ENCODE peak calls at places on chromosomes 6 and 20, in ten cellular contexts. M is left ventricle myocardium inferior, T is endodermal cell, Y is cardiac muscle cell, B is SJSA1, R is MM.1S, V is Panc1, Z is BE2C, O is GM23248, L is T-helper 17 cell. E is an unnamed sample.
A peak's percentile ranks its signal among the peaks of the same experiment; 100 is the strongest.

GRCh38 chr6:64680446-64680845 is 1026.6 kb downstream of the EYS start:
- DNase-seq in T (no peak), V (no peak), B (no peak), L (no peak), Z (no peak), M (no peak), O (no peak), Y (peak; percentile 43), R (no peak), E (no peak)

GRCh38 chr6:26097268-26097875 is 10.1 kb downstream of the HFE start:
- DNase-seq in L (peak; percentile 35), Z (peak; percentile 66), O (peak; percentile 83), R (peak; percentile 50), B (peak; percentile 56), M (no peak), V (no peak), Y (peak; percentile 78), T (peak; percentile 88), E (no peak)

GRCh38 chr6:52595000-52595795 is 18.3 kb upstream of the TRAM2 start:
- DNase-seq in V (no peak), M (peak; percentile 34), O (peak; percentile 94), T (peak; percentile 62), L (no peak), R (no peak), B (peak; percentile 85), Y (peak; percentile 92), Z (peak; percentile 74), E (no peak)

GRCh38 chr6:39251406-39251805 is 22.1 kb upstream of the KCNK5 start:
- DNase-seq in L (no peak), V (no peak), R (no peak), O (no peak), B (no peak), T (no peak), Z (no peak), M (no peak), Y (no peak), E (no peak)

GRCh38 chr6:127690092-127690491 is 113.1 kb downstream of the C6orf58 start:
- DNase-seq in O (peak; percentile 53), Z (no peak), B (no peak), Y (peak; percentile 42), L (no peak), V (no peak), R (no peak), M (no peak), T (no peak), E (no peak)

GRCh38 chr6:17869753-17870050 is 117.7 kb downstream of the KIF13A start:
- DNase-seq in B (no peak), V (no peak), O (no peak), M (no peak), Z (no peak), Y (no peak), L (no peak), R (no peak), T (no peak), E (no peak)

GRCh38 chr6:31474871-31475286 is 23.1 kb upstream of the MICB start:
- DNase-seq in B (no peak), R (no peak), Y (no peak), T (peak; percentile 80), L (no peak), O (no peak), M (no peak), Z (peak; percentile 47), V (no peak), E (no peak)

GRCh38 chr6:149499066-149499465 is 14.3 kb upstream of the ZC3H12D start:
- DNase-seq in T (no peak), B (peak; percentile 61), Y (peak; percentile 90), Z (no peak), V (peak; percentile 60), M (no peak), L (no peak), R (no peak), O (peak; percentile 76), E (no peak)

GRCh38 chr20:55153321-55153720 is 677.9 kb downstream of the DOK5 start:
- DNase-seq in O (no peak), Y (no peak), T (no peak), Z (no peak), R (no peak), V (no peak), L (no peak), M (no peak), B (no peak), E (no peak)

GRCh38 chr6:42745083-42745637 is 743 bp downstream of the TBCC start:
- DNase-seq in Z (peak; percentile 23), V (no peak), R (peak; percentile 50), M (no peak), T (peak; percentile 71), L (peak; percentile 14), Y (peak; percentile 27), B (no peak), O (peak; percentile 61), E (no peak)

GRCh38 chr20:43507150-43508080 is at the start of gene L3MBTL1:
- DNase-seq in B (no peak), Z (peak; percentile 67), O (peak; percentile 49), Y (peak; percentile 59), L (no peak), V (no peak), R (peak; percentile 23), M (peak; percentile 50), T (peak; percentile 90), E (peak; percentile 84)

GRCh38 chr20:3922223-3922982 is 33.2 kb downstream of the PANK2 start:
- DNase-seq in Y (no peak), M (no peak), T (no peak), L (no peak), B (no peak), O (no peak), Z (no peak), V (no peak), R (no peak), E (no peak)

GRCh38 chr20:728022-728944 is 40.0 kb downstream of the SLC52A3 start:
- DNase-seq in R (no peak), B (peak; percentile 15), M (peak; percentile 59), O (peak; percentile 62), V (peak; percentile 17), Y (peak; percentile 44), T (peak; percentile 95), Z (peak; percentile 77), L (no peak), E (peak; percentile 76)

GRCh38 chr6:10655508-10656055 is 38.8 kb downstream of the C6orf52 start:
- DNase-seq in L (no peak), V (no peak), Y (no peak), Z (no peak), O (no peak), B (no peak), M (no peak), R (no peak), T (no peak), E (no peak)

GRCh38 chr6:101086473-101086872 is 205.3 kb upstream of the ASCC3 start:
- DNase-seq in V (no peak), B (no peak), M (no peak), R (no peak), T (peak; percentile 69), L (no peak), O (no peak), Z (no peak), Y (no peak), E (no peak)

GRCh38 chr6:109252261-109253041 is 129.8 kb downstream of the CD164 start:
- DNase-seq in V (no peak), L (no peak), B (no peak), T (no peak), Y (no peak), M (no peak), Z (no peak), O (no peak), R (no peak), E (no peak)

GRCh38 chr6:158259136-158259535 is 53.1 kb upstream of the TULP4 start:
- DNase-seq in B (no peak), Z (no peak), L (no peak), V (no peak), T (no peak), M (no peak), O (no peak), Y (no peak), R (no peak), E (no peak)

GRCh38 chr6:12585497-12585958 is 131.0 kb upstream of the PHACTR1 start:
- DNase-seq in Y (peak; percentile 84), L (no peak), V (no peak), M (peak; percentile 24), O (no peak), T (no peak), Z (no peak), R (no peak), B (no peak), E (peak; percentile 59)

DNA sequence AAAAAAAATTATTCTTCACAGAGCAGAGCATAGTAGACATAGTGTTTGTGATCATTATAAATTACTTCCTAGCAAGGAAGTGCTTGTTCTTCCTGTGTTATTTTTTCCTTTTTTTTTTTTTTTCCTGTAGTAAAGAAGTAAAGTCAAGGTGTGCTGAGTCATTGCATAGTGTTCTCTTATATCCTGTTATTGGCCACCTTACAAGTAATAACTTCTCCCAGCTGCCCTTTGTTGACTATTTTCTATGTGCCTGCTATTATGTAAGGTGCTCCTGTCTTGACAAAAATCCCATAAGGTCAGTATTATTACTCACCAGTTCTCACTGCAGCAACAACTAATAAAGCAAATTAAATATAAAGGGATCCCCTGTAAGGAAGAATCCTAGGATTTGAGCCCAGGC is 195.3 kb downstream of the GJA1 start:
- DNase-seq in B (no peak), V (no peak), L (no peak), R (no peak), M (no peak), O (no peak), Z (no peak), T (no peak), Y (no peak), E (no peak)
- H3K9me3 ChIP-seq in B (no peaks in the 10 kb centered on the region), V (peaks cover 18% of the 10 kb centered on the region), L (no peaks in the 10 kb centered on the region), R (no peaks in the 10 kb centered on the region), M (peaks cover 42% of the 10 kb centered on the region), O (no peaks in the 10 kb centered on the region), Z (no peaks in the 10 kb centered on the region), T (peaks cover 98% of the 10 kb centered on the region), Y (no peaks in the 10 kb centered on the region), E (peaks cover 7% of the 10 kb centered on the region)

GRCh38 chr20:15799871-15800270 is 773.4 kb downstream of the KIF16B start:
- DNase-seq in O (peak; percentile 32), M (no peak), L (no peak), B (no peak), T (no peak), V (no peak), Y (peak; percentile 3), R (no peak), Z (no peak), E (no peak)
- H3K9me3 ChIP-seq in O (no peaks in the 10 kb centered on the region), M (no peaks in the 10 kb centered on the region), L (no peaks in the 10 kb centered on the region), B (no peaks in the 10 kb centered on the region), T (peaks cover 7% of the 10 kb centered on the region), V (no peaks in the 10 kb centered on the region), Y (no peaks in the 10 kb centered on the region), R (no peaks in the 10 kb centered on the region), Z (no peaks in the 10 kb centered on the region), E (no peaks in the 10 kb centered on the region)

DNA sequence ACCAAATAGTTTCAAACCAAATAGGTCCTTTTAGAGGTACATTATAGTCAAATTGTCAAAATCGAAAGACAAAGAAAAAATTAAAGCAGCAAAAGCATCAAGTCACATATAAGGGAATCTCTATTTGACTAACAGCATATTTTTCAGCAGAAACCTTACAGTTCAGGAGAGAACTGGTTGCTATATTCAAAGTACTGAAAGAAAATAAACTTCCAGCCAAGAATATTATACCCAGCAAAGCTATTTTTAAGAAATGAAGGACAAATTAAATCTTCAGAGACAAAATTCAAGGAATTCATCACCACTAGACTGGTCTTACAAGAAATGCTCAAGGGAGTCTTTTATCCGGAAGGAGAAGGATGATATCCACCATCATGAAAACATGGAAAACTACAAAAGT is 16.0 kb downstream of the WDR27 start:
- DNase-seq in Y (no peak), T (no peak), R (no peak), O (no peak), L (no peak), M (no peak), B (no peak), Z (no peak), V (no peak), E (no peak)
- H3K9me3 ChIP-seq in Y (no peaks in the 10 kb centered on the region), T (peaks cover 79% of the 10 kb centered on the region), R (no peaks in the 10 kb centered on the region), O (peaks cover 6% of the 10 kb centered on the region), L (no peaks in the 10 kb centered on the region), M (peaks cover 29% of the 10 kb centered on the region), B (peaks cover 8% of the 10 kb centered on the region), Z (no peaks in the 10 kb centered on the region), V (peaks cover 21% of the 10 kb centered on the region), E (peaks cover 11% of the 10 kb centered on the region)

GRCh38 chr20:20635006-20635405 is 77.4 kb downstream of the RALGAPA2 start:
- DNase-seq in L (no peak), Y (peak; percentile 2), Z (no peak), V (no peak), T (no peak), B (no peak), R (no peak), M (no peak), O (no peak), E (no peak)
- H3K9me3 ChIP-seq in L (no peaks in the 10 kb centered on the region), Y (no peaks in the 10 kb centered on the region), Z (no peaks in the 10 kb centered on the region), V (no peaks in the 10 kb centered on the region), T (no peaks in the 10 kb centered on the region), B (no peaks in the 10 kb centered on the region), R (no peaks in the 10 kb centered on the region), M (no peaks in the 10 kb centered on the region), O (no peaks in the 10 kb centered on the region), E (no peaks in the 10 kb centered on the region)

E was measured in upper lobe of right lung.